ENCODE peak calls at places on chromosomes 6 and 20, in five cellular contexts. D is AG10803; Y is effector CD4-positive, alpha-beta T cell; J is neural progenitor cell; Q is NCI-H1105 treated with DMSO at 0.1 percent for 48 hours. L is an unnamed sample.

GRCh38 chr6:16854986-16855385 is 93.7 kb upstream of the ATXN1 start:
- DNase-seq in D (no peak), Y (no peak), J (no peak), Q (no peak), L (no peak)

GRCh38 chr6:27209659-27210269 is 37.7 kb upstream of the PRSS16 start:
- DNase-seq in D (no peak), Y (no peak), J (no peak), Q (no peak), L (no peak)

GRCh38 chr6:26592649-26593048 is 4.1 kb upstream of the ABT1 start:
- DNase-seq in D (peak), Y (no peak), J (no peak), Q (no peak), L (no peak)

GRCh38 chr6:149451361-149452061 is 33.3 kb downstream of the ZC3H12D start:
- DNase-seq in D (no peak), Y (no peak), J (peak), Q (no peak), L (no peak)

GRCh38 chr20:45842169-45842812 is 8.7 kb downstream of the SNX21 start:
- DNase-seq in D (peak), Y (no peak), J (no peak), Q (no peak), L (peak)

GRCh38 chr6:4402477-4402976 is 267.2 kb upstream of the ECI2 start:
- DNase-seq in D (peak), Y (no peak), J (no peak), Q (no peak), L (peak)

GRCh38 chr6:158519354-158519753 is 40.5 kb upstream of the TMEM181 start:
- DNase-seq in D (no peak), Y (no peak), J (no peak), Q (no peak), L (no peak)

GRCh38 chr6:37700266-37700973 is 2.7 kb upstream of the MDGA1 start:
- DNase-seq in D (no peak), Y (no peak), J (no peak), Q (no peak), L (no peak)

GRCh38 chr6:33429745-33430042 is 9.8 kb downstream of the SYNGAP1 start:
- DNase-seq in D (no peak), Y (no peak), J (no peak), Q (no peak), L (no peak)

GRCh38 chr6:37309692-37310091 is 44.1 kb upstream of the RNF8 start:
- DNase-seq in D (no peak), Y (no peak), J (no peak), Q (no peak), L (no peak)

GRCh38 chr6:134352786-134353480 is 35.0 kb upstream of the SGK1 start:
- DNase-seq in D (peak), Y (no peak), J (peak), Q (no peak), L (no peak)

GRCh38 chr6:122202576-122203137 is 196.8 kb upstream of the HSF2 start:
- DNase-seq in D (peak), Y (no peak), J (no peak), Q (no peak), L (no peak)

GRCh38 chr6:153787341-153787606 is 251.8 kb upstream of the OPRM1 start:
- DNase-seq in D (no peak), Y (no peak), J (peak), Q (no peak), L (no peak)

GRCh38 chr6:61193771-61194170 is 1092.3 kb downstream of the KHDRBS2 start:
- DNase-seq in D (no peak), Y (no peak), J (no peak), Q (no peak), L (no peak)

GRCh38 chr6:50362706-50363105 is 313.0 kb upstream of the DEFB112 start:
- DNase-seq in D (no peak), Y (no peak), J (no peak), Q (no peak), L (no peak)

GRCh38 chr6:50096267-50096666 is 46.5 kb upstream of the DEFB112 start:
- DNase-seq in D (no peak), Y (no peak), J (no peak), Q (no peak), L (no peak)

GRCh38 chr6:57307850-57308249 is 9.6 kb upstream of the PRIM2 start:
- DNase-seq in D (no peak), Y (no peak), J (no peak), Q (no peak), L (no peak)

GRCh38 chr20:61497029-61497627 is 245.1 kb downstream of the CDH4 start:
- DNase-seq in D (no peak), Y (no peak), J (no peak), Q (no peak), L (no peak)

GRCh38 chr20:1033751-1034419 is 31.8 kb upstream of the RSPO4 start:
- DNase-seq in D (no peak), Y (no peak), J (no peak), Q (no peak), L (no peak)

GRCh38 chr6:35363293-35363750 is 21.0 kb downstream of the PPARD start:
- DNase-seq in D (peak), Y (no peak), J (peak), Q (peak), L (peak)

GRCh38 chr20:34012330-34012729 is 18.6 kb downstream of the RALY start:
- DNase-seq in D (no peak), Y (no peak), J (peak), Q (no peak), L (no peak)

GRCh38 chr6:43639984-43640800 is 4.6 kb downstream of the MAD2L1BP start:
- DNase-seq in D (no peak), Y (no peak), J (no peak), Q (no peak), L (no peak)

GRCh38 chr6:10205892-10206291 is 209.0 kb downstream of the TFAP2A start:
- DNase-seq in D (no peak), Y (no peak), J (no peak), Q (no peak), L (no peak)

GRCh38 chr20:61991476-61991875 is 74.2 kb downstream of the TAF4 start:
- DNase-seq in D (no peak), Y (no peak), J (no peak), Q (no peak), L (no peak)

GRCh38 chr6:166997768-166998255 is 1.4 kb upstream of the CEP43 start:
- DNase-seq in D (peak), Y (peak), J (peak), Q (peak), L (peak)

GRCh38 chr6:168301648-168302398 is 17.8 kb downstream of the DACT2 start:
- DNase-seq in D (no peak), Y (no peak), J (peak), Q (no peak), L (no peak)

GRCh38 chr20:1944345-1945099 is 49.3 kb downstream of the SIRPA start:
- DNase-seq in D (no peak), Y (no peak), J (no peak), Q (no peak), L (no peak)

GRCh38 chr20:25058051-25058796 is at the start of gene ACSS1:
- DNase-seq in D (peak), Y (peak), J (peak), Q (no peak), L (peak)

GRCh38 chr6:52547647-52548352 is 29.1 kb downstream of the TRAM2 start:
- DNase-seq in D (no peak), Y (no peak), J (no peak), Q (no peak), L (no peak)

GRCh38 chr6:105326838-105327745 is 75.8 kb downstream of the PREP start:
- DNase-seq in D (peak), Y (no peak), J (no peak), Q (peak), L (peak)

GRCh38 chr6:168395983-168396382 is 45.0 kb upstream of the SMOC2 start:
- DNase-seq in D (no peak), Y (no peak), J (no peak), Q (no peak), L (no peak)

GRCh38 chr20:46580613-46581012 is 30.2 kb upstream of the OCSTAMP start:
- DNase-seq in D (no peak), Y (no peak), J (no peak), Q (no peak), L (no peak)

GRCh38 chr20:51487525-51488279 is 54.8 kb downstream of the NFATC2 start:
- DNase-seq in D (peak), Y (no peak), J (no peak), Q (no peak), L (no peak)

L was measured in fibroblast of gingiva.